ENCODE peak calls at places on chromosomes 16 and 17, in ten cellular contexts. Q is ovary, P is sigmoid colon, L is prostate gland, G is HepG2, C is heart left ventricle, X is A549, T is Peyer's patch, V is tibial nerve, R is IMR-90. J is an unnamed sample.

GRCh38 chr17:47305302-47305923 is 18.3 kb upstream of the EFCAB13 start:
- DNase-seq in T (no peak), C (no peak), L (no peak), X (peak), Q (no peak), V (no peak), P (no peak), G (peak), R (peak), J (no peak)

GRCh38 chr16:64478258-64478906 is 643.5 kb downstream of the CDH11 start:
- DNase-seq in P (no peak), C (no peak), G (peak), R (peak), V (no peak), X (peak), Q (no peak), L (peak), T (no peak), J (no peak)

GRCh38 chr16:30926937-30927788 is 3.8 kb downstream of the FBXL19 start:
- DNase-seq in G (no peak), C (no peak), P (no peak), V (no peak), R (no peak), L (no peak), X (no peak), Q (no peak), T (no peak), J (no peak)

GRCh38 chr17:76199466-76199865 is 40.8 kb downstream of the RNF157 start:
- DNase-seq in G (no peak), R (no peak), C (no peak), P (no peak), V (no peak), L (no peak), Q (no peak), X (no peak), T (no peak), J (no peak)

GRCh38 chr16:66537236-66537635 is 12.7 kb downstream of the TK2 start:
- DNase-seq in X (no peak), G (no peak), Q (no peak), T (no peak), V (no peak), L (no peak), P (no peak), R (no peak), C (no peak), J (no peak)

GRCh38 chr16:15650698-15651161 is 685 bp downstream of the NDE1 start:
- DNase-seq in T (no peak), C (peak), G (no peak), X (no peak), Q (peak), V (peak), R (peak), L (no peak), P (no peak), J (no peak)

GRCh38 chr16:83895243-83895642 is 3.7 kb upstream of the MLYCD start:
- DNase-seq in Q (no peak), T (no peak), X (no peak), C (no peak), V (no peak), L (no peak), R (no peak), P (no peak), G (no peak), J (no peak)

GRCh38 chr16:77190190-77190477 is 856 bp upstream of the MON1B start:
- DNase-seq in P (no peak), G (no peak), X (no peak), R (no peak), L (no peak), V (no peak), C (no peak), T (no peak), Q (no peak), J (no peak)

GRCh38 chr17:20121359-20122235 is 112.4 kb downstream of the SPECC1 start:
- DNase-seq in X (peak), P (no peak), T (peak), V (peak), G (peak), R (peak), C (peak), L (peak), Q (peak), J (peak)

GRCh38 chr17:228223-228615 is 46.8 kb upstream of the DOC2B start:
- DNase-seq in Q (no peak), X (no peak), L (no peak), G (no peak), T (peak), V (no peak), C (no peak), P (peak), R (no peak), J (no peak)

GRCh38 chr17:58303981-58304734 is 23.4 kb upstream of the MPO start:
- DNase-seq in P (peak), C (no peak), L (no peak), G (peak), R (peak), X (peak), Q (no peak), V (no peak), T (peak), J (peak)

GRCh38 chr17:77738666-77739531 is 219.6 kb upstream of the TNRC6C start:
- DNase-seq in G (no peak), P (peak), Q (no peak), T (peak), R (no peak), L (no peak), V (peak), X (no peak), C (peak), J (peak)

GRCh38 chr17:58172369-58173071 is 5.7 kb downstream of the OR4D2 start:
- DNase-seq in R (peak), X (peak), T (no peak), P (no peak), L (no peak), Q (no peak), C (no peak), G (peak), V (no peak), J (no peak)

GRCh38 chr17:28726396-28726911 is 421 bp upstream of the TLCD1 start:
- DNase-seq in X (peak), T (peak), R (peak), V (no peak), G (peak), Q (no peak), L (peak), P (peak), C (peak), J (no peak)

GRCh38 chr16:56851671-56852400 is 13.2 kb upstream of the SLC12A3 start:
- DNase-seq in R (peak), X (peak), P (peak), L (no peak), T (no peak), Q (no peak), C (peak), V (no peak), G (peak), J (no peak)

GRCh38 chr16:15760129-15760528 is 96.7 kb downstream of the MYH11 start:
- DNase-seq in V (no peak), P (no peak), X (no peak), L (no peak), R (no peak), T (no peak), C (no peak), G (no peak), Q (no peak), J (no peak)

GRCh38 chr16:56589141-56590039 is at the start of gene MT3:
- DNase-seq in G (no peak), R (no peak), Q (no peak), C (no peak), X (peak), T (peak), V (no peak), P (no peak), L (peak), J (no peak)

GRCh38 chr16:71883849-71884638 is at the start of gene ZNF821:
- DNase-seq in G (peak), P (peak), V (peak), X (peak), C (peak), Q (peak), R (peak), L (peak), T (peak), J (peak)

GRCh38 chr17:43226393-43226792 is 2.0 kb downstream of the CCDC200 start:
- DNase-seq in T (no peak), L (no peak), C (no peak), G (no peak), Q (no peak), R (no peak), P (peak), X (no peak), V (peak), J (no peak)

GRCh38 chr16:14321542-14321941 is 250.4 kb downstream of the MRTFB start:
- DNase-seq in P (no peak), G (no peak), V (no peak), C (peak), T (no peak), R (no peak), X (peak), Q (peak), L (no peak), J (peak)

GRCh38 chr17:78112508-78113471 is 15.8 kb downstream of the TMC6 start:
- DNase-seq in R (peak), C (peak), Q (peak), P (peak), T (peak), G (peak), X (peak), L (peak), V (peak), J (peak)

GRCh38 chr17:15649861-15650391 is 30.4 kb upstream of the FBXW10B start:
- DNase-seq in C (peak), R (peak), L (no peak), V (peak), G (no peak), T (peak), X (peak), P (peak), Q (no peak), J (peak)

GRCh38 chr17:45302649-45303173 is 14.1 kb downstream of the MAP3K14 start:
- DNase-seq in P (no peak), T (peak), R (peak), G (no peak), V (peak), L (no peak), X (no peak), Q (peak), C (no peak), J (no peak)

GRCh38 chr17:8125196-8125946 is 1.5 kb upstream of the HES7 start:
- DNase-seq in L (peak), R (peak), T (peak), P (peak), G (peak), X (peak), V (peak), Q (peak), C (peak), J (peak)

GRCh38 chr16:13896543-13897182 is 23.3 kb upstream of the ERCC4 start:
- DNase-seq in T (no peak), P (no peak), X (peak), C (no peak), V (no peak), R (peak), L (no peak), G (peak), Q (no peak), J (no peak)

GRCh38 chr17:512926-513325 is 160.3 kb upstream of the RPH3AL start:
- DNase-seq in L (no peak), Q (peak), V (no peak), T (no peak), R (peak), X (no peak), C (no peak), P (peak), G (no peak), J (no peak)

GRCh38 chr17:1908699-1909309 is 79.0 kb downstream of the RPA1 start:
- DNase-seq in P (peak), R (peak), Q (peak), V (peak), L (peak), X (peak), C (peak), T (peak), G (peak), J (peak)

GRCh38 chr17:40556198-40556661 is 9.0 kb downstream of the CCR7 start:
- DNase-seq in X (no peak), P (no peak), C (no peak), L (no peak), T (no peak), Q (no peak), R (no peak), V (no peak), G (no peak), J (no peak)

GRCh38 chr17:1462164-1463112 is 6.4 kb upstream of the CRK start:
- DNase-seq in C (no peak), X (no peak), V (no peak), T (no peak), P (no peak), R (no peak), Q (no peak), L (no peak), G (no peak), J (no peak)

GRCh38 chr16:19515765-19516164 is 6.1 kb downstream of the GDE1 start:
- DNase-seq in T (no peak), R (peak), Q (no peak), V (no peak), C (no peak), X (no peak), G (no peak), P (no peak), L (no peak), J (no peak)

GRCh38 chr16:89184685-89185061 is 13.1 kb downstream of the CDH15 start:
- DNase-seq in P (no peak), T (no peak), C (peak), R (no peak), V (no peak), Q (no peak), X (no peak), G (no peak), L (no peak), J (no peak)

GRCh38 chr16:55530316-55530856 is 21.5 kb downstream of the LPCAT2 start:
- DNase-seq in G (no peak), V (no peak), T (no peak), C (no peak), L (no peak), R (no peak), P (no peak), X (no peak), Q (no peak), J (no peak)

GRCh38 chr17:75561927-75562603 is 25.5 kb upstream of the MYO15B start:
- DNase-seq in X (peak), V (no peak), G (no peak), P (no peak), L (no peak), Q (no peak), R (no peak), T (no peak), C (no peak), J (no peak)

GRCh38 chr17:48841395-48841831 is 10.6 kb downstream of the CALCOCO2 start:
- DNase-seq in G (no peak), C (no peak), L (peak), X (no peak), P (no peak), R (peak), T (peak), V (peak), Q (peak), J (no peak)

GRCh38 chr16:89020925-89021595 is 44.1 kb upstream of the CBFA2T3 start:
- DNase-seq in Q (no peak), X (no peak), P (peak), R (no peak), T (no peak), C (no peak), L (no peak), V (no peak), G (no peak), J (no peak)

GRCh38 chr17:73156166-73156840 is 8.5 kb upstream of the SSTR2 start:
- DNase-seq in G (peak), R (peak), P (peak), Q (peak), L (peak), T (peak), C (peak), V (peak), X (peak), J (no peak)

DNA sequence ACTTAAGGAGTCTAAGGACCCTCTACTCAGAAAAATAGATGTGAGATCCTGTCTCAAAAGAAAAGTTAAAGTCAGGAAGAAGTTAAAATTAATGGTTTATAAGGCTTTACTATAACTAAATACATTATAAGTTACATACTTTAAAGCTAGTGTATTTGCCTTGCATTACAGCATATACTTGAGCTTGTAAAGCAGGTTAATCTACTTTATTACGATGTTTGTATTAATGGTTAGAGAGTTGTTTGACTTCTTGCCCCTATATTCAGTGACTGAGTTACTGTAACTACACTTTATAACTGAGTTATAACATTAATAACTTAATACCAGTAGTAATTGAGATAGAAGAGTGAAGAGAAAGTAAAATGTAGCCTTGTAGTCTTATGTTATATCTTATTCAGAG is 22.8 kb downstream of the CLTC start:
- DNase-seq in Q (no peak), P (no peak), L (no peak), G (no peak), C (no peak), T (no peak), X (no peak), R (no peak), V (no peak), J (no peak)
- H3K4me3 ChIP-seq in Q (no peak), P (no peak), L (no peak), G (no peak), C (no peak), T (no peak), X (no peak), R (no peak), V (no peak), J (no peak)

GRCh38 chr16:48609453-48610023 is 442 bp downstream of the N4BP1 start:
- DNase-seq in X (peak), L (peak), V (no peak), Q (no peak), P (peak), G (no peak), C (peak), T (peak), R (peak), J (no peak)
- TF ChIP-seq POLR2A in X (no peak), L (no peak), V (no peak), Q (no peak), P (no peak), G (no peak), C (no peak), T (no peak), R (no peak), J (no peak)

GRCh38 chr16:50381679-50382440 is 13.1 kb upstream of the BRD7 start:
- DNase-seq in C (no peak), L (no peak), X (no peak), P (no peak), T (no peak), G (peak), V (no peak), Q (no peak), R (no peak), J (no peak)
- TF ChIP-seq CTCF in C (no peak), L (no peak), X (no peak), P (no peak), T (no peak), G (peak), V (no peak), Q (no peak), R (no peak), J (no peak)

DNA sequence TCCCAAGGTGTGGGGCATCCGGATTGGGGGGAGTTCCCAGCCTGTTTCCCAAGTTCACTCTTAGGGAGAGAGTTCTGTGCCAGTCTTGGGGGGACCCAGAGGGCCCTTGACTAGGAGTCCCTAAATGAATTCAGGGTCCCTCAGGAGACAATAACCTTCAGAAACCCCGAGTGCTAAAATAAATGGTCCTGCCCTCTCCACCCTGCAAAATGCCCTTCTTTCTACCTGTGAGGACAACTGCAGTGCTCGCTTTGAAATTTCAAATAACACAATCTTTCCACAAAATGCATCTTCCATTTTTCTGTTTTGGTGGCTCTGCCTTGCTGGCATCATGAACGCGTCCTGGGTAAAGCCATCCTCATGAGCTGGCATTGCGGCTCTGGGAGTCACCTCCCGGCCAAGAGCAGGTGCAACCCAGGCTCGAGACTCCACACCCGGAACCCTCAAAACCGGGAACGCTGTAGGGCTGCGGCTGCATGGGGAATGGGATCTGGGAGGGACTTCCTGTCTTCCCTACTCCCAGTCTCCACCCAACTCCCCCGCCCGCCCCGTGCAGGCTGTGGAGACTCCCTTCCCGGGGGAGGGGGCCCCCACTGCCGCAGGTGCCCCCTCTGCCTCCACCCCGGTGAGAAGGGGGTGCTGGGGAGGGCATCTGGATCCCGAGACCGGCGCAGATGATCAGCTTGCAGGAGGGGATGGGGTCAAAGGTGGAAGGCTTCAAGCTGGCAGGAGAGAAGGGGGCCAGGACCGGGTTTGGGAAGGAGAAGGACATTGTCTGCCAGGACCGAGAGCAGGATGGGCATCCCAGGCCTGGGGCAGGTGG is at the start of gene ZNF205:
- DNase-seq in R (peak), V (peak), T (peak), Q (peak), G (peak), P (peak), X (peak), C (peak), L (peak), J (peak)
- H3K4me3 ChIP-seq in R (peak), V (peak), T (peak), Q (peak), G (peak), P (peak), X (peak), C (peak), L (peak), J (peak)

DNA sequence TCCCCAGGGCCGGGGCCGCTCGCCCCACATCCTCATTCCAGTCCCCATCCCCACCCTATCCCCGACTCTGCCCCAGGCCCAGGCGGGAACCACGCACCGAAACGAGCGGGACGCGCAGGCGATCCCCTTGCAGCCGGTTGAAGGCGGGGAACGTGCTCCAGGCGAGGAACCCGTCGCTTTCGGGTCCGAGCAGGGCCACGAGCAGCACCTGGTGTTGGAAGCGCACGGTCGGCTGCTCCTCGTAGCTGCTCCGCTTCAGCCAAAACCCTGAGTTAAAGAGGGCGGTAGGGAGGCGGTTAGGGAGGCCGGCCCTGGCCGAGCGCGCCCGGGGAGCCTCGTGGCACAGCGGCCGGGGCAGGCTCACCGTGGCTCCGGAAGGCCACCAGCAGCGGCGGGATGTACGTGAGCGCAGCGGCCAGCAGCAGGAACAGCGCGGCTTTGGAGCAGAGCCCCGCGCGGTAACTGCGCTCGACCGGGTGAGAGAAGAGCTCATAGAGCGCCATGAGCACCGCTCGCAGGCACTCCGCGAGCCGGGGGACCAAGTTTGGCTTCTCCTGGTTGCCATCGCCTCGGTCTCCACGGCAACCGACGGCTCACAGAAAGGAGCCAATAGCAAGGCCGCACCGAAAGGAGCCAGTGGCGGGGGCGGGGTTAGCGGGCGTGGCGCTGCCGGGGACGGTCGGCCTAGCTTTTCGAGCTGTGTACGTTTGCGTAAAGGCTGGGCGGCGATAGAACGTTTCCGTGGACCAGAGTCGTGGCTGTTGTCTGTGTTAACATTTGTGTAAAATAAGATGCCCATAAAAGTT is at the start of gene TMEM231:
- DNase-seq in L (peak), G (peak), V (peak), P (peak), X (peak), T (peak), C (peak), R (peak), Q (peak), J (peak)
- TF ChIP-seq POLR2A in L (peak), G (peak), V (no peak), P (peak), X (peak), T (no peak), C (peak), R (no peak), Q (no peak), J (peak)

GRCh38 chr16:72961115-72961832 is 86.7 kb downstream of the ZFHX3 start:
- DNase-seq in V (no peak), X (no peak), C (no peak), G (no peak), Q (no peak), P (peak), T (no peak), L (no peak), R (peak), J (no peak)
- TF ChIP-seq CTCF in V (no peak), X (peak), C (peak), G (peak), Q (no peak), P (no peak), T (peak), L (no peak), R (peak), J (no peak)

J was measured in breast epithelium.